ENCODE peak calls at places on chromosomes 4 and X, in eight cellular contexts. A, J, Y, T, U, L, P and W are unnamed samples.
A peak's percentile ranks its signal among the peaks of the same experiment; 100 is the strongest.

GRCh38 chr4:24736066-24736465 is 59.3 kb upstream of the SOD3 start:
- DNase-seq in A (peak; percentile 11), P (peak; percentile 14), L (no peak), T (no peak), U (no peak), Y (no peak), J (no peak), W (no peak)

GRCh38 chr4:168304744-168305459 is 13.7 kb downstream of the DDX60 start:
- DNase-seq in Y (no peak), T (no peak), J (peak; percentile 81), A (no peak), L (peak; percentile 11), U (peak; percentile 72), P (peak; percentile 89), W (peak; percentile 47)

GRCh38 chr4:26434030-26434639 is 56.1 kb downstream of the CCKAR start:
- DNase-seq in U (no peak), L (no peak), A (no peak), P (no peak), T (no peak), J (no peak), Y (no peak), W (peak; percentile 28)

GRCh38 chr4:90121961-90122748 is 5.0 kb upstream of the CCSER1 start:
- DNase-seq in L (no peak), T (no peak), U (no peak), J (no peak), A (no peak), P (no peak), Y (no peak), W (no peak)

GRCh38 chr4:7427326-7428260 is 7.1 kb downstream of the PSAPL1 start:
- DNase-seq in T (peak; percentile 53), P (no peak), L (no peak), J (no peak), U (no peak), Y (no peak), A (no peak), W (no peak)

GRCh38 chrX:135112096-135112729 is 8.1 kb downstream of the ETDB start:
- DNase-seq in Y (peak; percentile 41), U (no peak), J (peak; percentile 3), A (peak; percentile 17), T (no peak), L (no peak), P (peak; percentile 28), W (peak; percentile 4)

GRCh38 chr4:3022112-3022511 is 52.2 kb downstream of the HTT-AS start:
- DNase-seq in T (no peak), A (no peak), Y (no peak), L (no peak), U (no peak), P (no peak), J (no peak), W (no peak)

GRCh38 chr4:148376151-148376550 is 66.1 kb downstream of the NR3C2 start:
- DNase-seq in L (peak; percentile 1), Y (no peak), T (no peak), P (peak; percentile 1), U (no peak), J (no peak), A (no peak), W (peak; percentile 66)

GRCh38 chr4:4320528-4320927 is 30.5 kb downstream of the ZBTB49 start:
- DNase-seq in A (no peak), L (no peak), T (no peak), U (no peak), P (no peak), Y (no peak), J (no peak), W (no peak)